ENCODE peak calls at places on chromosomes 12 and 14, in ten cellular contexts. G is spleen; X is stomach; Z is fibroblast of lung; S is pancreas; K is naive thymus-derived CD4-positive, alpha-beta T cell; B is vagina; V is uterus; J is SJSA1; E is psoas muscle. Q is an unnamed sample. For H3K27me3, the result is how much of the 10 kb centered on the place peaks cover.

GRCh38 chr12:18415227-18415626 is 153.9 kb downstream of the PIK3C2G start:
- DNase-seq in K (no peak), Z (no peak), B (no peak), J (no peak), X (no peak), V (no peak), G (no peak), S (no peak), E (no peak), Q (no peak)

GRCh38 chr12:122022393-122023338 is 982 bp downstream of the BCL7A start:
- DNase-seq in Z (no peak), K (peak), S (peak), B (no peak), V (no peak), J (peak), E (no peak), G (peak), X (peak), Q (peak)

GRCh38 chr12:116959845-116960514 is 49.2 kb downstream of the FBXW8 start:
- DNase-seq in K (no peak), B (no peak), G (no peak), J (no peak), E (no peak), X (no peak), S (no peak), V (no peak), Z (no peak), Q (no peak)

GRCh38 chr12:6620137-6620884 is 13.1 kb upstream of the CHD4 start:
- DNase-seq in G (peak), K (peak), Z (no peak), S (peak), X (no peak), J (no peak), B (no peak), V (no peak), E (peak), Q (peak)

GRCh38 chr12:33834672-33835071 is 187.6 kb upstream of the ALG10 start:
- DNase-seq in E (no peak), V (no peak), K (no peak), X (no peak), J (no peak), S (no peak), B (no peak), Z (no peak), G (no peak), Q (no peak)

GRCh38 chr12:58030566-58031279 is 89.4 kb downstream of the ATP23 start:
- DNase-seq in G (no peak), J (peak), V (no peak), Z (peak), K (no peak), E (no peak), S (no peak), X (no peak), B (no peak), Q (no peak)

GRCh38 chr14:100100032-100100405 is 34.8 kb downstream of the EVL start:
- DNase-seq in Z (no peak), J (no peak), G (no peak), V (no peak), B (no peak), X (no peak), S (no peak), E (no peak), K (no peak), Q (no peak)

GRCh38 chr12:2169964-2170363 is 117.2 kb downstream of the CACNA1C start:
- DNase-seq in V (no peak), S (no peak), Z (no peak), E (no peak), K (no peak), G (no peak), B (no peak), J (no peak), X (no peak), Q (no peak)

GRCh38 chr12:80041691-80042090 is 57.6 kb upstream of the OTOGL start:
- DNase-seq in S (no peak), X (no peak), E (no peak), K (no peak), J (no peak), B (no peak), Z (peak), G (no peak), V (no peak), Q (no peak)

GRCh38 chr12:50505386-50505827 is 622 bp downstream of the DIP2B start:
- DNase-seq in Z (peak), X (no peak), G (peak), V (peak), B (no peak), K (peak), J (no peak), S (no peak), E (no peak), Q (peak)

GRCh38 chr14:103085106-103086091 is 1.4 kb downstream of the LBHD2 start:
- DNase-seq in V (no peak), X (no peak), S (peak), K (no peak), Z (no peak), B (no peak), J (no peak), E (no peak), G (peak), Q (peak)

GRCh38 chr14:101480747-101481530 is 80.4 kb upstream of the DIO3 start:
- DNase-seq in X (peak), B (no peak), S (no peak), V (peak), K (no peak), Z (peak), E (no peak), G (peak), J (no peak), Q (no peak)

GRCh38 chr14:51094282-51094821 is 553 bp downstream of the TRIM9 start:
- DNase-seq in E (peak), J (no peak), K (peak), S (peak), Z (peak), G (peak), X (no peak), B (no peak), V (no peak), Q (peak)

GRCh38 chr12:21296751-21297406 is 37.8 kb downstream of the SLCO1A2 start:
- DNase-seq in B (no peak), G (no peak), X (no peak), V (no peak), S (no peak), J (peak), E (no peak), K (peak), Z (peak), Q (no peak)

GRCh38 chr12:89311703-89312293 is 40.5 kb downstream of the DUSP6 start:
- DNase-seq in X (no peak), G (no peak), S (peak), K (no peak), J (no peak), B (no peak), E (no peak), V (no peak), Z (no peak), Q (no peak)

GRCh38 chr12:50637870-50638481 is 125.9 kb upstream of the ATF1 start:
- DNase-seq in J (peak), Z (peak), E (no peak), B (no peak), K (peak), S (no peak), V (no peak), X (no peak), G (no peak), Q (no peak)

GRCh38 chr12:56724660-56724988 is 475 bp downstream of the NACA start:
- DNase-seq in S (no peak), J (no peak), K (no peak), V (no peak), E (no peak), X (no peak), B (no peak), Z (no peak), G (no peak), Q (no peak)

GRCh38 chr14:102095231-102095870 is 8.5 kb upstream of the HSP90AA1 start:
- DNase-seq in X (no peak), G (peak), Z (no peak), B (no peak), K (no peak), V (no peak), S (no peak), E (no peak), J (no peak), Q (no peak)

GRCh38 chr14:72545411-72546311 is 348.2 kb downstream of the DPF3 start:
- DNase-seq in Z (no peak), V (no peak), G (no peak), B (no peak), K (no peak), J (no peak), S (no peak), E (no peak), X (no peak), Q (no peak)

GRCh38 chr14:34064349-34064748 is 113.5 kb upstream of the EGLN3 start:
- DNase-seq in J (no peak), K (no peak), Z (peak), X (peak), V (peak), G (no peak), S (no peak), B (no peak), E (peak), Q (peak)

GRCh38 chr12:55666508-55666907 is 29.8 kb downstream of the OR10P1 start:
- DNase-seq in X (no peak), J (no peak), S (no peak), B (no peak), V (no peak), K (no peak), G (no peak), E (no peak), Z (no peak), Q (no peak)

GRCh38 chr12:31591308-31591901 is 469 bp upstream of the DENND5B start:
- DNase-seq in S (no peak), Z (peak), G (no peak), J (peak), E (no peak), B (no peak), V (peak), K (no peak), X (no peak), Q (peak)

GRCh38 chr12:69553626-69554248 is 31.5 kb upstream of the CCT2 start:
- DNase-seq in E (no peak), G (no peak), S (no peak), B (no peak), V (no peak), J (peak), K (no peak), X (no peak), Z (peak), Q (no peak)

GRCh38 chr12:63353559-63353958 is 202.6 kb upstream of the AVPR1A start:
- DNase-seq in J (no peak), S (no peak), B (no peak), Z (peak), G (no peak), X (no peak), K (no peak), E (no peak), V (no peak), Q (no peak)

GRCh38 chr14:73744874-73745529 is 30.8 kb upstream of the PNMA1 start:
- DNase-seq in V (no peak), E (no peak), Z (no peak), K (no peak), J (no peak), B (no peak), S (no peak), G (peak), X (peak), Q (no peak)

GRCh38 chr12:81517296-81517695 is 241.9 kb downstream of the PPFIA2 start:
- DNase-seq in X (no peak), B (no peak), J (no peak), E (no peak), Z (no peak), S (no peak), G (no peak), K (no peak), V (no peak), Q (no peak)

GRCh38 chr12:91990525-91990924 is 155.1 kb downstream of the BTG1 start:
- DNase-seq in X (no peak), S (no peak), Z (peak), B (no peak), G (no peak), V (no peak), E (no peak), J (peak), K (no peak), Q (no peak)
- H3K27ac ChIP-seq in X (no peak), S (no peak), Z (no peak), B (no peak), G (no peak), V (no peak), E (no peak), J (peak), K (no peak), Q (no peak)

DNA sequence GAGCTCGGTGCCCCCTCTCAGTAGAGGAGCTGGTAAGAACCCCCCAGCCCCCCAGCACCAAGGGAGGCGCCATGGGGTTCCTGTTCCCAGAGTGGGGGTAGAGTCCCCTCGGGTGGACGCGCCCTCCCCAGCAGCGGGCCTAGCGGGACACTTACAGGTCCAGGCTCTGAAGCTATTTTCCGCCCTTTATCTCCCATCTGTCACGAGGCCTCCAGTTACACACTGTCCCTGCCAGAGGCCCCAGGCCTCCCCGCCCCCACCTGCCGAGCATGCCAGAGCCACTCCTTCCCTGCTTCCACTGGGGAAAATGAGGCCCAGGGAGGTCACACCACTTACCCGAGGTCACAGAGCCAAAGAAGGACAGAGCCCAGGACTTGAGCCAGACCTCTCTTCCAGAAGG is 3.1 kb downstream of the C14orf180 start:
- DNase-seq in K (no peak), Z (no peak), V (peak), B (no peak), J (no peak), E (peak), S (no peak), G (no peak), X (peak), Q (peak)
- H3K27me3 ChIP-seq in K (under half), Z (under half), V (under half), B (under half), J (under half), E (under half), S (under half), G (under half), X (under half), Q (under half)

GRCh38 chr12:49108958-49109404 is 1.7 kb downstream of the LMBR1L start:
- DNase-seq in V (peak), G (no peak), X (no peak), K (no peak), B (peak), Z (peak), E (peak), S (peak), J (no peak), Q (peak)
- H3K27ac ChIP-seq in V (peak), G (peak), X (peak), K (peak), B (peak), Z (no peak), E (peak), S (peak), J (no peak), Q (peak)

DNA sequence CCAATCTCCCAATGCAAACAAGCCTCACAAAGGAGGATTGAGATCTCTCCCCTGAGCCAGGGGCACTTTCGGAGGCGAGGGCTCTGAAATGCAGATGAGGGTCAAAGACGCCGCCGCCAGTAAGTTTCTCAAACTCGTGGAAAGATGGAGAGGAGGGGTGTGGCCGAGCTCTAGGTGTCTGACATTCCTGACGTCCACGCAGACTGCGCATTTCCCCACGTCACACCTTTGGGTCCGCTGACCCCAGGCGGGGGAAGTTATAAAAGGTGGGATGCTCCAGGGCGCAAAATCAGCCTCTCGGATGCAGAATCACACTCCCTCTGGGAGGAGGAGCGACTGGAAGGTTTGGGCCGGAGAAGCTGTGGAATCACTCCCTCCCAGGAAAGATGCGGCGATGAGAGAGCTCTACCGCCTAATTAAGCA is 2.1 kb downstream of the COL2A1 start:
- DNase-seq in K (no peak), B (no peak), S (no peak), Z (no peak), G (no peak), V (no peak), J (no peak), E (no peak), X (no peak), Q (no peak)
- H3K27me3 ChIP-seq in K (under half), B (under half), S (under half), Z (half or more), G (half or more), V (under half), J (half or more), E (under half), X (under half), Q (under half)

GRCh38 chr12:111027431-111027830 is 107.1 kb upstream of the MYL2 start:
- DNase-seq in Z (no peak), J (no peak), X (no peak), K (no peak), S (no peak), B (no peak), G (no peak), E (no peak), V (no peak), Q (no peak)

GRCh38 chr12:111029732-111030131 is 109.4 kb upstream of the MYL2 start:
- DNase-seq in Z (no peak), J (no peak), S (no peak), K (no peak), E (no peak), X (no peak), G (peak), B (no peak), V (no peak), Q (no peak)

GRCh38 chr12:111029305-111029704 is 108.9 kb upstream of the MYL2 start:
- DNase-seq in S (no peak), G (peak), X (no peak), V (no peak), K (no peak), Z (no peak), B (no peak), J (no peak), E (no peak), Q (no peak)

GRCh38 chr12:111030800-111031199 is 110.4 kb upstream of the MYL2 start:
- DNase-seq in G (no peak), X (no peak), J (no peak), S (no peak), V (no peak), Z (no peak), E (no peak), B (no peak), K (no peak), Q (no peak)

DNA sequence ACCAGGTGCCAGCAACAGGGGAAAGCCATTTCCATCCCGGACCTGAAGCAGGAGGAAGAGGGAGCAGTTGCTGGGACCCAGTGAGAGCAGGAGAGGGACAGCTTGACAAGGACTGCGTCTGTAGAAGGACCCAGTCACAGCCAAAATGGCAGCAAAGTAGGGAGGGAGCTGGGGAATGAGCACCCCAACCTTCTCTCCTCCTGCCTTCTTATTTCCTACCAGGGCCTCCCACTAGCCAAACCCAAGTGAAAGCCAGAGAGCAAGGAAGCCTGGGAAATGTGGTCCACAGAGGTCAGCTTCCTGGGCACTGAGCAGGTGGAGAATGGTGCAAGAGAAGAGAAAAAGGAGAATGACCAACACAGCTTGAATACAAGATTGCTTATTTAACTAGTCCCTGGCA is 108.5 kb upstream of the MYL2 start:
- DNase-seq in B (no peak), V (no peak), K (no peak), X (no peak), Z (no peak), G (no peak), E (no peak), J (no peak), S (no peak), Q (no peak)
- H3K27ac ChIP-seq in B (no peak), V (no peak), K (no peak), X (no peak), Z (no peak), G (no peak), E (no peak), J (no peak), S (no peak), Q (no peak)

DNA sequence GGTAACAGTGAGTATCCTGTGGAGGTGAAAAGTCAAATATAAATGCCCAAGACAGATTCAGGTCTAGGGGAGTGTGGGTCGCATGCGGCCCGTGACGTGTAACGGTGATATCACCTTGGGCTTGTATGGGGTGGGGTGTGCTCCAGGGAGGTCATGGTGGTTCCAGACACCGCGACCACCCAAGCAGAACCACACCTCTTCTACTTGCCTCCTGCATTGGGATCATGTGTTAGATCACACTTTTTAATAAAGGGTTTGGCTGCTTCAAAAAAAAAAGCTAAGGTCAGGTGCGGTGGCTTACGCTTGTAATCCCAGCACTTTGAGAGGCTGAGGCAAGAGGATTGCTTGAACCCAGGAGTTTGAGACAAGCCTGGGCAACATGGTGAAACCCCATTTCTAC is 4.5 kb downstream of the FBLN5 start:
- DNase-seq in Z (no peak), G (no peak), B (no peak), X (no peak), V (no peak), K (no peak), E (no peak), J (no peak), S (no peak), Q (no peak)
- H3K27me3 ChIP-seq in Z (under half), G (under half), B (under half), X (under half), V (under half), K (under half), E (under half), J (under half), S (under half), Q (under half)

GRCh38 chr14:95531473-95531872 is 3.4 kb upstream of the GLRX5 start:
- DNase-seq in G (no peak), B (no peak), E (no peak), S (no peak), J (peak), X (no peak), V (no peak), K (no peak), Z (peak), Q (no peak)
- H3K27ac ChIP-seq in G (no peak), B (no peak), E (no peak), S (no peak), J (peak), X (no peak), V (no peak), K (peak), Z (peak), Q (no peak)

GRCh38 chr12:131537267-131537920 is 173.5 kb upstream of the SFSWAP start:
- DNase-seq in G (no peak), K (no peak), X (no peak), B (no peak), J (no peak), S (no peak), Z (no peak), V (no peak), E (no peak), Q (no peak)
- H3K27me3 ChIP-seq in G (under half), K (under half), X (under half), B (under half), J (under half), S (under half), Z (under half), V (under half), E (under half), Q (under half)

DNA sequence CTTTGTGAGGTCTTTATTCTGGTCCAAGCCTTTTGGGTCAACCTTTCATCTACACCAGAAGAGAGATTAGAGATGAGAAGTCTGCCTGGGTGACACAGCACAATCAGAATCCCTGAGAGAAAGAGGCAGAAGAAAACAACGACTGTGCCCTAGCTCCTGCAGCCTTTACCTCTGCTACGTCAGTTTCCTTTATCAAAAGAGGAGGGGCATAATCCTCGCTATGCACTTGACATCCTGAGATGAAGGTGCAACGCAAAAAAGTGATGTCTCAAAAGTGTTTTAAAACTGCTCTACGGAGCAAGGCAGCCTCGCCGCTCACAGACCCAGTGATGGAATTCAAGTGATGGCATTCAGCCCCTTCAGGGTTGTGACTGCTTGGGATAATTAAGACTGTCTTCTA is 21.7 kb downstream of the ZDHHC22 start:
- DNase-seq in K (peak), B (no peak), S (no peak), V (no peak), G (no peak), X (no peak), E (no peak), Z (no peak), J (no peak), Q (no peak)
- H3K27ac ChIP-seq in K (peak), B (no peak), S (no peak), V (no peak), G (peak), X (no peak), E (peak), Z (no peak), J (no peak), Q (no peak)